ENCODE peak calls at places on chromosome 1, in five cellular contexts. V is NCI-H2107, R is astrocyte of the cerebellum, I is NT2/D1, J is GM20000. T is an unnamed sample.

GRCh38 chr1:228031276-228031995 is 24.6 kb downstream of the WNT3A start:
- DNase-seq in I (no peak), J (no peak), V (no peak), R (no peak), T (no peak)

GRCh38 chr1:157770442-157771043 is 6.4 kb downstream of the FCRL2 start:
- DNase-seq in V (no peak), J (no peak), R (no peak), I (peak; percentile 55), T (no peak)

GRCh38 chr1:9292361-9293240 is at the start of gene SPSB1:
- DNase-seq in R (no peak), I (peak; percentile 32), V (no peak), J (peak; percentile 88), T (no peak)

GRCh38 chr1:116446686-116447085 is 73.6 kb downstream of the ATP1A1 start:
- DNase-seq in J (no peak), R (no peak), V (no peak), I (no peak), T (no peak)

GRCh38 chr1:47232187-47232874 is at the start of gene TAL1:
- DNase-seq in J (peak; percentile 27), R (no peak), V (no peak), I (no peak), T (no peak)

GRCh38 chr1:185397183-185397582 is 80.1 kb upstream of the IVNS1ABP start:
- DNase-seq in I (no peak), V (no peak), J (no peak), R (no peak), T (no peak)

GRCh38 chr1:163720294-163720693 is 398.5 kb downstream of the NUF2 start:
- DNase-seq in I (no peak), R (no peak), V (no peak), J (no peak), T (no peak)

GRCh38 chr1:234302334-234302962 is 70.8 kb upstream of the COA6 start:
- DNase-seq in I (no peak), V (no peak), J (no peak), R (no peak), T (no peak)

GRCh38 chr1:37186246-37186756 is 152.0 kb upstream of the GRIK3 start:
- DNase-seq in J (no peak), R (no peak), I (no peak), V (no peak), T (no peak)

GRCh38 chr1:227959325-227959860 is 11.7 kb upstream of the WNT9A start:
- DNase-seq in J (no peak), R (no peak), I (no peak), V (no peak), T (no peak)

GRCh38 chr1:18719786-18720436 is 89.3 kb downstream of the PAX7 start:
- DNase-seq in I (no peak), J (no peak), V (no peak), R (no peak), T (no peak)

GRCh38 chr1:51443555-51443954 is 75.5 kb downstream of the EPS15 start:
- DNase-seq in J (no peak), R (no peak), I (no peak), V (no peak), T (no peak)

GRCh38 chr1:226692067-226692792 is 46.9 kb downstream of the ITPKB start:
- DNase-seq in V (no peak), I (no peak), J (no peak), R (no peak), T (no peak)